ENCODE peak calls at places on chromosomes 2 and 18, in five cellular contexts. One of them, this sample, is unnamed.

GRCh38 chr2:237859533-237860272 is at the start of gene RAMP1:
- DNase-seq in uterus: peak; percentile 39
- DNase-seq in heart right ventricle: no peak
- DNase-seq in stomach: no peak
- DNase-seq in breast epithelium: no peak
- DNase-seq in this sample: no peak

GRCh38 chr18:27581261-27581904 is 396.3 kb upstream of the CHST9 start:
- DNase-seq in heart right ventricle: no peak
- DNase-seq in stomach: no peak
- DNase-seq in breast epithelium: no peak
- DNase-seq in uterus: no peak
- DNase-seq in this sample: no peak

GRCh38 chr18:61975526-61976326 is 82.9 kb upstream of the RNF152 start:
- DNase-seq in heart right ventricle: no peak
- DNase-seq in stomach: no peak
- DNase-seq in uterus: no peak
- DNase-seq in breast epithelium: no peak
- DNase-seq in this sample: no peak

GRCh38 chr2:57516740-57517340 is 529.8 kb upstream of the VRK2 start:
- DNase-seq in stomach: no peak
- DNase-seq in breast epithelium: no peak
- DNase-seq in heart right ventricle: no peak
- DNase-seq in uterus: no peak
- DNase-seq in this sample: peak; percentile 58

GRCh38 chr2:231991664-231992063 is 30.2 kb downstream of the DIS3L2 start:
- DNase-seq in breast epithelium: no peak
- DNase-seq in uterus: no peak
- DNase-seq in heart right ventricle: no peak
- DNase-seq in stomach: no peak
- DNase-seq in this sample: no peak

GRCh38 chr18:48040457-48041110 is 110.1 kb upstream of the SMAD2 start:
- DNase-seq in breast epithelium: no peak
- DNase-seq in stomach: no peak
- DNase-seq in heart right ventricle: no peak
- DNase-seq in uterus: no peak
- DNase-seq in this sample: no peak

GRCh38 chr2:28589746-28590463 is 94.0 kb downstream of the PLB1 start:
- DNase-seq in stomach: no peak
- DNase-seq in breast epithelium: no peak
- DNase-seq in uterus: no peak
- DNase-seq in heart right ventricle: no peak
- DNase-seq in this sample: no peak

GRCh38 chr2:2014251-2014761 is 270.0 kb upstream of the PXDN start:
- DNase-seq in heart right ventricle: peak; percentile 38
- DNase-seq in uterus: no peak
- DNase-seq in breast epithelium: no peak
- DNase-seq in stomach: no peak
- DNase-seq in this sample: no peak

GRCh38 chr2:233112261-233113113 is 52.3 kb downstream of the INPP5D start:
- DNase-seq in stomach: no peak
- DNase-seq in breast epithelium: no peak
- DNase-seq in heart right ventricle: no peak
- DNase-seq in uterus: no peak
- DNase-seq in this sample: no peak

GRCh38 chr2:240640939-240641338 is 15.7 kb downstream of the GPR35 start:
- DNase-seq in heart right ventricle: no peak
- DNase-seq in uterus: no peak
- DNase-seq in stomach: peak; percentile 50
- DNase-seq in breast epithelium: no peak
- DNase-seq in this sample: peak; percentile 64

GRCh38 chr2:239000089-239000488 is 152.2 kb downstream of the TWIST2 start:
- DNase-seq in stomach: no peak
- DNase-seq in breast epithelium: no peak
- DNase-seq in uterus: no peak
- DNase-seq in heart right ventricle: no peak
- DNase-seq in this sample: no peak

GRCh38 chr18:49227456-49227855 is 233.0 kb downstream of the DYM start:
- DNase-seq in stomach: no peak
- DNase-seq in uterus: no peak
- DNase-seq in breast epithelium: no peak
- DNase-seq in heart right ventricle: no peak
- DNase-seq in this sample: no peak

GRCh38 chr2:148674063-148675020 is 29.8 kb downstream of the EPC2 start:
- DNase-seq in heart right ventricle: no peak
- DNase-seq in uterus: no peak
- DNase-seq in breast epithelium: no peak
- DNase-seq in stomach: no peak
- DNase-seq in this sample: no peak

GRCh38 chr2:46651363-46652099 is 172.2 kb downstream of the TMEM247 start:
- DNase-seq in uterus: no peak
- DNase-seq in breast epithelium: no peak
- DNase-seq in heart right ventricle: peak; percentile 24
- DNase-seq in stomach: no peak
- DNase-seq in this sample: peak; percentile 61

GRCh38 chr2:225041871-225042799 is at the start of gene DOCK10:
- DNase-seq in breast epithelium: no peak
- DNase-seq in uterus: no peak
- DNase-seq in heart right ventricle: peak; percentile 23
- DNase-seq in stomach: peak; percentile 40
- DNase-seq in this sample: peak; percentile 55

GRCh38 chr2:27765621-27766286 is 5.8 kb upstream of the MRPL33 start:
- DNase-seq in breast epithelium: peak; percentile 51
- DNase-seq in heart right ventricle: peak; percentile 63
- DNase-seq in uterus: peak; percentile 34
- DNase-seq in stomach: peak; percentile 81
- DNase-seq in this sample: no peak

GRCh38 chr2:85827879-85828569 is 60.8 kb downstream of the ST3GAL5 start:
- DNase-seq in uterus: no peak
- DNase-seq in heart right ventricle: no peak
- DNase-seq in breast epithelium: no peak
- DNase-seq in stomach: no peak
- DNase-seq in this sample: no peak

GRCh38 chr2:206433201-206433600 is 10.1 kb upstream of the ADAM23 start:
- DNase-seq in uterus: no peak
- DNase-seq in stomach: no peak
- DNase-seq in breast epithelium: no peak
- DNase-seq in heart right ventricle: no peak
- DNase-seq in this sample: no peak

GRCh38 chr2:241751152-241751551 is 16.7 kb downstream of the D2HGDH start:
- DNase-seq in heart right ventricle: no peak
- DNase-seq in uterus: no peak
- DNase-seq in breast epithelium: no peak
- DNase-seq in stomach: no peak
- DNase-seq in this sample: no peak

GRCh38 chr18:69703461-69703860 is 244.2 kb downstream of the CD226 start:
- DNase-seq in stomach: no peak
- DNase-seq in uterus: no peak
- DNase-seq in breast epithelium: no peak
- DNase-seq in heart right ventricle: no peak
- DNase-seq in this sample: no peak

GRCh38 chr2:233375490-233376314 is 21.4 kb downstream of the DGKD start:
- DNase-seq in breast epithelium: no peak
- DNase-seq in heart right ventricle: no peak
- DNase-seq in uterus: no peak
- DNase-seq in stomach: no peak
- DNase-seq in this sample: no peak

GRCh38 chr2:236121546-236121945 is 46.6 kb downstream of the GBX2 start:
- DNase-seq in stomach: no peak
- DNase-seq in breast epithelium: no peak
- DNase-seq in uterus: no peak
- DNase-seq in heart right ventricle: no peak
- DNase-seq in this sample: no peak

GRCh38 chr2:30178618-30179404 is 32.0 kb downstream of the YPEL5 start:
- DNase-seq in stomach: peak; percentile 26
- DNase-seq in breast epithelium: no peak
- DNase-seq in heart right ventricle: peak; percentile 24
- DNase-seq in uterus: peak; percentile 71
- DNase-seq in this sample: peak; percentile 61

GRCh38 chr2:84788027-84788426 is 92.9 kb downstream of the TRABD2A start:
- DNase-seq in breast epithelium: no peak
- DNase-seq in heart right ventricle: no peak
- DNase-seq in uterus: no peak
- DNase-seq in stomach: no peak
- DNase-seq in this sample: no peak

GRCh38 chr2:241373449-241373848 is 17.4 kb downstream of the FARP2 start:
- DNase-seq in uterus: no peak
- DNase-seq in heart right ventricle: no peak
- DNase-seq in breast epithelium: no peak
- DNase-seq in stomach: no peak
- DNase-seq in this sample: no peak

GRCh38 chr2:144183744-144184143 is 336.2 kb downstream of the ZEB2 start:
- DNase-seq in stomach: no peak
- DNase-seq in uterus: no peak
- DNase-seq in heart right ventricle: no peak
- DNase-seq in breast epithelium: peak; percentile 17
- DNase-seq in this sample: no peak

GRCh38 chr18:23169683-23170082 is 34.4 kb downstream of the CABLES1 start:
- DNase-seq in stomach: no peak
- DNase-seq in uterus: no peak
- DNase-seq in heart right ventricle: no peak
- DNase-seq in breast epithelium: peak; percentile 60
- DNase-seq in this sample: peak; percentile 35

GRCh38 chr2:99694331-99694730 is 204.5 kb upstream of the REV1 start:
- DNase-seq in heart right ventricle: no peak
- DNase-seq in uterus: no peak
- DNase-seq in stomach: no peak
- DNase-seq in breast epithelium: no peak
- DNase-seq in this sample: no peak

GRCh38 chr2:241035818-241036396 is 37.5 kb downstream of the SNED1 start:
- DNase-seq in stomach: no peak
- DNase-seq in breast epithelium: peak; percentile 19
- DNase-seq in heart right ventricle: no peak
- DNase-seq in uterus: no peak
- DNase-seq in this sample: no peak

GRCh38 chr2:44668336-44668735 is 273.2 kb upstream of the SIX3 start:
- DNase-seq in uterus: no peak
- DNase-seq in heart right ventricle: no peak
- DNase-seq in stomach: no peak
- DNase-seq in breast epithelium: no peak
- DNase-seq in this sample: peak; percentile 55

GRCh38 chr2:219544567-219544966 is 739 bp downstream of the TMEM198 start:
- DNase-seq in breast epithelium: no peak
- DNase-seq in heart right ventricle: no peak
- DNase-seq in stomach: no peak
- DNase-seq in uterus: no peak
- DNase-seq in this sample: no peak
- H3K4me3 ChIP-seq in breast epithelium: peak overlapping the region; percentile 85
- H3K4me3 ChIP-seq in heart right ventricle: peak overlapping the region; percentile 80
- H3K4me3 ChIP-seq in stomach: peak overlapping the region; percentile 88
- H3K4me3 ChIP-seq in uterus: peak overlapping the region; percentile 39
- H3K4me3 ChIP-seq in this sample: peak overlapping the region; percentile 73

GRCh38 chr2:37582371-37582770 is 89.1 kb downstream of the CDC42EP3 start:
- DNase-seq in uterus: no peak
- DNase-seq in stomach: no peak
- DNase-seq in breast epithelium: no peak
- DNase-seq in heart right ventricle: no peak
- DNase-seq in this sample: no peak

GRCh38 chr2:37583402-37583801 is 88.0 kb downstream of the CDC42EP3 start:
- DNase-seq in uterus: no peak
- DNase-seq in breast epithelium: no peak
- DNase-seq in stomach: no peak
- DNase-seq in heart right ventricle: no peak
- DNase-seq in this sample: no peak

GRCh38 chr2:37585295-37585908 is 86.0 kb downstream of the CDC42EP3 start:
- DNase-seq in stomach: peak; percentile 66
- DNase-seq in heart right ventricle: no peak
- DNase-seq in uterus: no peak
- DNase-seq in breast epithelium: no peak
- DNase-seq in this sample: peak; percentile 90

GRCh38 chr2:37582911-37583310 is 88.5 kb downstream of the CDC42EP3 start:
- DNase-seq in breast epithelium: no peak
- DNase-seq in stomach: no peak
- DNase-seq in heart right ventricle: no peak
- DNase-seq in uterus: no peak
- DNase-seq in this sample: no peak

GRCh38 chr2:37583867-37584266 is 87.6 kb downstream of the CDC42EP3 start:
- DNase-seq in uterus: no peak
- DNase-seq in breast epithelium: no peak
- DNase-seq in heart right ventricle: no peak
- DNase-seq in stomach: no peak
- DNase-seq in this sample: peak; percentile 32
- H3K27ac ChIP-seq in uterus: peak overlapping the region; percentile 72
- H3K27ac ChIP-seq in breast epithelium: no peak overlapping the region
- H3K27ac ChIP-seq in heart right ventricle: no peak overlapping the region
- H3K27ac ChIP-seq in stomach: peak overlapping the region; percentile 15
- H3K27ac ChIP-seq in this sample: no peak overlapping the region

GRCh38 chr18:77127769-77128671 is 4.6 kb downstream of the MBP start:
- DNase-seq in breast epithelium: peak; percentile 65
- DNase-seq in heart right ventricle: no peak
- DNase-seq in uterus: peak; percentile 66
- DNase-seq in stomach: no peak
- DNase-seq in this sample: no peak
- H3K4me1 ChIP-seq in breast epithelium: peaks cover 4% of the 10 kb centered on the region
- H3K4me1 ChIP-seq in heart right ventricle: peaks cover 21% of the 10 kb centered on the region
- H3K4me1 ChIP-seq in uterus: no peaks in the 10 kb centered on the region
- H3K4me1 ChIP-seq in stomach: peaks cover 5% of the 10 kb centered on the region
- H3K4me1 ChIP-seq in this sample: no peaks in the 10 kb centered on the region

GRCh38 chr2:161166538-161167409 is 6.5 kb downstream of the TANK start:
- DNase-seq in heart right ventricle: no peak
- DNase-seq in uterus: no peak
- DNase-seq in breast epithelium: no peak
- DNase-seq in stomach: no peak
- DNase-seq in this sample: no peak

GRCh38 chr2:161170917-161171594 is 10.8 kb downstream of the TANK start:
- DNase-seq in uterus: no peak
- DNase-seq in breast epithelium: no peak
- DNase-seq in stomach: no peak
- DNase-seq in heart right ventricle: no peak
- DNase-seq in this sample: no peak

GRCh38 chr2:161171595-161171929 is 11.3 kb downstream of the TANK start:
- DNase-seq in heart right ventricle: no peak
- DNase-seq in breast epithelium: no peak
- DNase-seq in stomach: no peak
- DNase-seq in uterus: no peak
- DNase-seq in this sample: no peak

GRCh38 chr2:161170377-161170776 is 10.1 kb downstream of the TANK start:
- DNase-seq in stomach: no peak
- DNase-seq in uterus: no peak
- DNase-seq in breast epithelium: no peak
- DNase-seq in heart right ventricle: no peak
- DNase-seq in this sample: no peak

GRCh38 chr2:161169335-161169734 is 9.1 kb downstream of the TANK start:
- DNase-seq in breast epithelium: no peak
- DNase-seq in heart right ventricle: no peak
- DNase-seq in uterus: no peak
- DNase-seq in stomach: no peak
- DNase-seq in this sample: no peak
- H3K4me3 ChIP-seq in breast epithelium: no peak overlapping the region
- H3K4me3 ChIP-seq in heart right ventricle: no peak overlapping the region
- H3K4me3 ChIP-seq in uterus: no peak overlapping the region
- H3K4me3 ChIP-seq in stomach: no peak overlapping the region
- H3K4me3 ChIP-seq in this sample: no peak overlapping the region

GRCh38 chr2:227782804-227783203 is 30.8 kb upstream of the CCL20 start:
- DNase-seq in heart right ventricle: no peak
- DNase-seq in stomach: no peak
- DNase-seq in uterus: no peak
- DNase-seq in breast epithelium: no peak
- DNase-seq in this sample: no peak
- H3K27ac ChIP-seq in heart right ventricle: no peak overlapping the region
- H3K27ac ChIP-seq in stomach: peak overlapping the region; percentile 34
- H3K27ac ChIP-seq in uterus: no peak overlapping the region
- H3K27ac ChIP-seq in breast epithelium: no peak overlapping the region
- H3K27ac ChIP-seq in this sample: no peak overlapping the region